ENCODE peak calls at places on chromosomes 3 and 15, in nine cellular contexts. M, O, T, B, W, Z, U, F and E are unnamed samples.

GRCh38 chr3:124213641-124214040 is 221.7 kb upstream of the ROPN1 start:
- DNase-seq in M (no peak), O (no peak), T (no peak), B (no peak), W (no peak), Z (no peak), U (no peak), F (no peak), E (no peak)

GRCh38 chr3:41652931-41653330 is 309.0 kb downstream of the ULK4 start:
- DNase-seq in M (no peak), O (no peak), T (no peak), B (no peak), W (no peak), Z (no peak), U (no peak), F (no peak), E (no peak)

GRCh38 chr15:80072285-80072684 is 12.8 kb downstream of the ZFAND6 start:
- DNase-seq in M (peak), O (peak), T (peak), B (peak), W (no peak), Z (peak), U (peak), F (no peak), E (peak)

GRCh38 chr3:189508784-189509489 is 122.3 kb upstream of the TP63 start:
- DNase-seq in M (no peak), O (no peak), T (peak), B (no peak), W (no peak), Z (no peak), U (no peak), F (no peak), E (no peak)

GRCh38 chr15:61036121-61036520 is 193.0 kb downstream of the RORA start:
- DNase-seq in M (no peak), O (no peak), T (no peak), B (no peak), W (no peak), Z (no peak), U (no peak), F (no peak), E (no peak)

GRCh38 chr3:140568842-140569520 is 108.9 kb upstream of the TRIM42 start:
- DNase-seq in M (no peak), O (no peak), T (no peak), B (no peak), W (no peak), Z (no peak), U (no peak), F (no peak), E (no peak)

GRCh38 chr15:27677951-27678350 is 421.2 kb downstream of the OCA2 start:
- DNase-seq in M (no peak), O (no peak), T (no peak), B (no peak), W (no peak), Z (no peak), U (no peak), F (no peak), E (no peak)

GRCh38 chr3:22959593-22959992 is 243.5 kb upstream of the UBE2E2 start:
- DNase-seq in M (no peak), O (no peak), T (no peak), B (no peak), W (no peak), Z (no peak), U (no peak), F (no peak), E (no peak)

GRCh38 chr3:158725348-158725966 is 6.8 kb downstream of the RARRES1 start:
- DNase-seq in M (peak), O (no peak), T (peak), B (no peak), W (no peak), Z (peak), U (no peak), F (no peak), E (no peak)

GRCh38 chr3:141413387-141414140 is 45.3 kb downstream of the ZBTB38 start:
- DNase-seq in M (no peak), O (no peak), T (peak), B (peak), W (no peak), Z (no peak), U (no peak), F (no peak), E (no peak)

GRCh38 chr15:75947117-75947516 is 43.4 kb downstream of the FBXO22 start:
- DNase-seq in M (peak), O (no peak), T (peak), B (no peak), W (no peak), Z (no peak), U (no peak), F (no peak), E (no peak)

GRCh38 chr15:57795261-57795660 is 88.7 kb downstream of the POLR2M start:
- DNase-seq in M (no peak), O (no peak), T (no peak), B (no peak), W (no peak), Z (no peak), U (no peak), F (no peak), E (no peak)

GRCh38 chr3:57391767-57392166 is 99.3 kb upstream of the ASB14 start:
- DNase-seq in M (no peak), O (no peak), T (no peak), B (no peak), W (no peak), Z (no peak), U (no peak), F (no peak), E (no peak)

GRCh38 chr15:91961357-91961756 is 107.8 kb downstream of the SLCO3A1 start:
- DNase-seq in M (no peak), O (no peak), T (no peak), B (no peak), W (no peak), Z (no peak), U (no peak), F (no peak), E (no peak)

GRCh38 chr15:68755731-68756130 is 65.0 kb downstream of the ANP32A start:
- DNase-seq in M (no peak), O (no peak), T (no peak), B (no peak), W (no peak), Z (no peak), U (no peak), F (no peak), E (no peak)

GRCh38 chr3:141875893-141876380 is 506 bp upstream of the ATP1B3 start:
- DNase-seq in M (no peak), O (no peak), T (peak), B (no peak), W (peak), Z (peak), U (peak), F (peak), E (no peak)

GRCh38 chr3:108103040-108103751 is 12.4 kb upstream of the CD47 start:
- DNase-seq in M (no peak), O (no peak), T (no peak), B (no peak), W (no peak), Z (no peak), U (no peak), F (no peak), E (no peak)

GRCh38 chr15:73504885-73505284 is 61.9 kb downstream of the REC114 start:
- DNase-seq in M (no peak), O (no peak), T (no peak), B (no peak), W (no peak), Z (no peak), U (no peak), F (no peak), E (no peak)

GRCh38 chr15:48842501-48842900 is 31.6 kb upstream of the CEP152 start:
- DNase-seq in M (no peak), O (no peak), T (no peak), B (no peak), W (no peak), Z (no peak), U (peak), F (no peak), E (no peak)

GRCh38 chr3:184631339-184631965 is 69.9 kb downstream of the EPHB3 start:
- DNase-seq in M (no peak), O (no peak), T (peak), B (no peak), W (no peak), Z (no peak), U (no peak), F (no peak), E (no peak)

GRCh38 chr3:169344465-169344864 is 319.0 kb downstream of the MECOM start:
- DNase-seq in M (no peak), O (no peak), T (no peak), B (peak), W (no peak), Z (no peak), U (no peak), F (no peak), E (no peak)

GRCh38 chr3:89264037-89264560 is 156.7 kb downstream of the EPHA3 start:
- DNase-seq in M (no peak), O (no peak), T (no peak), B (no peak), W (no peak), Z (no peak), U (no peak), F (no peak), E (no peak)

GRCh38 chr3:188510366-188510765 is 356.4 kb downstream of the LPP start:
- DNase-seq in M (peak), O (no peak), T (peak), B (no peak), W (no peak), Z (no peak), U (no peak), F (no peak), E (no peak)

GRCh38 chr15:89457086-89457485 is 39.3 kb downstream of the RHCG start:
- DNase-seq in M (peak), O (no peak), T (peak), B (peak), W (no peak), Z (peak), U (no peak), F (no peak), E (no peak)

GRCh38 chr3:133535971-133536634 is 37.4 kb upstream of the CDV3 start:
- DNase-seq in M (peak), O (no peak), T (peak), B (no peak), W (no peak), Z (peak), U (peak), F (no peak), E (no peak)

GRCh38 chr15:93467327-93467726 is 378.3 kb upstream of the RGMA start:
- DNase-seq in M (no peak), O (no peak), T (no peak), B (no peak), W (peak), Z (no peak), U (no peak), F (no peak), E (no peak)

GRCh38 chr15:63899193-63899592 is 65.4 kb upstream of the HERC1 start:
- DNase-seq in M (no peak), O (no peak), T (no peak), B (no peak), W (no peak), Z (no peak), U (no peak), F (no peak), E (no peak)

GRCh38 chr15:62469874-62470688 is 305.0 kb upstream of the C2CD4B start:
- DNase-seq in M (peak), O (no peak), T (peak), B (no peak), W (no peak), Z (no peak), U (no peak), F (no peak), E (no peak)

GRCh38 chr15:25176991-25177954 is 222.5 kb downstream of the SNRPN start:
- DNase-seq in M (no peak), O (no peak), T (no peak), B (no peak), W (peak), Z (no peak), U (no peak), F (no peak), E (no peak)

GRCh38 chr15:31031471-31032064 is 40.1 kb upstream of the MTMR10 start:
- DNase-seq in M (no peak), O (no peak), T (peak), B (peak), W (no peak), Z (no peak), U (no peak), F (no peak), E (no peak)

GRCh38 chr15:87599616-87600015 is 656.9 kb downstream of the NTRK3 start:
- DNase-seq in M (no peak), O (no peak), T (no peak), B (no peak), W (no peak), Z (no peak), U (no peak), F (no peak), E (no peak)

GRCh38 chr3:140265269-140265668 is 330.3 kb downstream of the CLSTN2 start:
- DNase-seq in M (no peak), O (no peak), T (no peak), B (no peak), W (no peak), Z (no peak), U (no peak), F (no peak), E (no peak)

GRCh38 chr3:54304867-54305266 is 182.5 kb downstream of the CACNA2D3 start:
- DNase-seq in M (no peak), O (no peak), T (no peak), B (no peak), W (no peak), Z (no peak), U (no peak), F (no peak), E (no peak)

GRCh38 chr3:110955301-110955880 is 116.2 kb upstream of the NECTIN3 start:
- DNase-seq in M (no peak), O (no peak), T (peak), B (no peak), W (no peak), Z (peak), U (no peak), F (no peak), E (no peak)